ENCODE peak calls at places on chromosomes 12 and 14, in six cellular contexts. N is heart left ventricle, B is C1 segment of cervical spinal cord, U is IMR-90, Z is foreskin fibroblast, M is NB4. J is an unnamed sample.

GRCh38 chr12:38484821-38485220 is 168.2 kb downstream of the ALG10B start:
- DNase-seq in M (no peak), N (no peak), U (no peak), Z (no peak), B (no peak), J (no peak)

GRCh38 chr12:120538281-120539156 is 4.4 kb downstream of the RNF10 start:
- DNase-seq in M (peak), B (no peak), N (peak), Z (peak), U (peak), J (peak)

GRCh38 chr12:129152291-129153075 is 299.2 kb downstream of the GLT1D1 start:
- DNase-seq in U (no peak), Z (no peak), B (no peak), M (no peak), N (no peak), J (no peak)

GRCh38 chr14:53055003-53055402 is 98.1 kb downstream of the DDHD1 start:
- DNase-seq in U (peak), Z (peak), M (peak), N (no peak), B (no peak), J (no peak)

GRCh38 chr14:37819155-37820015 is 224.0 kb downstream of the TTC6 start:
- DNase-seq in Z (peak), N (no peak), M (no peak), U (peak), B (no peak), J (no peak)

GRCh38 chr14:44778562-44778961 is 183.2 kb downstream of the KLHL28 start:
- DNase-seq in N (no peak), B (no peak), Z (peak), M (no peak), U (peak), J (no peak)

GRCh38 chr12:29692237-29692636 is 91.5 kb downstream of the TMTC1 start:
- DNase-seq in U (no peak), Z (no peak), M (no peak), B (no peak), N (no peak), J (no peak)

GRCh38 chr12:132188451-132189298 is 44.4 kb downstream of the NOC4L start:
- DNase-seq in U (no peak), N (no peak), B (no peak), M (no peak), Z (no peak), J (no peak)

GRCh38 chr14:20478915-20479314 is 9.7 kb downstream of the PNP start:
- DNase-seq in N (no peak), U (no peak), B (no peak), Z (no peak), M (no peak), J (no peak)

GRCh38 chr12:42129595-42130204 is 15.0 kb downstream of the GXYLT1 start:
- DNase-seq in M (peak), B (no peak), U (peak), Z (peak), N (no peak), J (no peak)

GRCh38 chr14:89855961-89856360 is 98.6 kb downstream of the EFCAB11 start:
- DNase-seq in M (no peak), Z (peak), U (peak), B (no peak), N (no peak), J (no peak)

GRCh38 chr12:107917912-107918800 is 143.7 kb downstream of the ASCL4 start:
- DNase-seq in U (peak), M (peak), Z (peak), N (no peak), B (no peak), J (no peak)

GRCh38 chr14:24699052-24699451 is 65.1 kb upstream of the GZMB start:
- DNase-seq in M (peak), N (no peak), Z (no peak), U (no peak), B (no peak), J (no peak)

GRCh38 chr12:77894548-77894947 is 63.9 kb downstream of the NAV3 start:
- DNase-seq in Z (no peak), U (no peak), M (no peak), B (no peak), N (no peak), J (no peak)

GRCh38 chr14:34251662-34252061 is 210.4 kb downstream of the SPTSSA start:
- DNase-seq in B (no peak), Z (no peak), N (no peak), M (no peak), U (no peak), J (no peak)

GRCh38 chr14:68979722-68980552 is 835 bp upstream of the ACTN1 start:
- DNase-seq in Z (peak), M (peak), N (peak), U (peak), B (no peak), J (peak)

GRCh38 chr12:93668919-93669418 is 8.2 kb upstream of the CRADD start:
- DNase-seq in Z (no peak), B (no peak), U (no peak), M (no peak), N (no peak), J (no peak)

GRCh38 chr12:125193798-125194562 is 128.7 kb downstream of the AACS start:
- DNase-seq in B (no peak), M (no peak), N (no peak), U (peak), Z (peak), J (no peak)

GRCh38 chr12:124754949-124755800 is 108.5 kb downstream of the SCARB1 start:
- DNase-seq in B (peak), N (peak), U (peak), Z (peak), M (peak), J (peak)

GRCh38 chr12:1552978-1553471 is 41.4 kb downstream of the FBXL14 start:
- DNase-seq in N (no peak), Z (peak), B (no peak), M (no peak), U (peak), J (no peak)

GRCh38 chr14:22918519-22918808 is 485 bp downstream of the RBM23 start:
- DNase-seq in U (no peak), N (peak), M (no peak), Z (no peak), B (no peak), J (no peak)

GRCh38 chr12:14910090-14910915 is 24.6 kb upstream of the MGP start:
- DNase-seq in B (no peak), M (peak), U (peak), Z (peak), N (no peak), J (no peak)

GRCh38 chr12:82910246-82910893 is 223.7 kb downstream of the TMTC2 start:
- DNase-seq in U (no peak), Z (no peak), M (no peak), B (no peak), N (no peak), J (no peak)

GRCh38 chr14:69558774-69559173 is 15.9 kb downstream of the CCDC177 start:
- DNase-seq in B (no peak), Z (no peak), U (no peak), N (no peak), M (no peak), J (no peak)

GRCh38 chr12:39165338-39165737 is 259.9 kb upstream of the CPNE8 start:
- DNase-seq in N (no peak), Z (no peak), M (no peak), U (no peak), B (no peak), J (no peak)

GRCh38 chr12:46675736-46676135 is 150.1 kb downstream of the SLC38A4 start:
- DNase-seq in Z (peak), U (peak), M (peak), N (no peak), B (no peak), J (peak)

GRCh38 chr12:125633686-125634085 is 568.5 kb downstream of the AACS start:
- DNase-seq in Z (no peak), M (no peak), U (no peak), B (no peak), N (no peak), J (no peak)

GRCh38 chr14:95507174-95507573 is 9.3 kb downstream of the SYNE3 start:
- DNase-seq in U (peak), M (peak), N (peak), Z (peak), B (no peak), J (peak)

GRCh38 chr12:43832506-43833168 is 3.2 kb upstream of the TMEM117 start:
- DNase-seq in N (no peak), M (peak), B (no peak), Z (no peak), U (no peak), J (no peak)

GRCh38 chr12:73798523-73798922 is 739.1 kb upstream of the ATXN7L3B start:
- DNase-seq in Z (no peak), U (no peak), N (no peak), B (no peak), M (no peak), J (no peak)

GRCh38 chr14:100534528-100535286 is 52.5 kb downstream of the BEGAIN start:
- DNase-seq in B (no peak), N (no peak), U (no peak), Z (peak), M (peak), J (no peak)

GRCh38 chr12:103495158-103495782 is 498 bp downstream of the C12orf42 start:
- DNase-seq in B (no peak), N (no peak), M (no peak), Z (peak), U (no peak), J (no peak)

GRCh38 chr14:86501611-86502010 is 971.7 kb downstream of the FLRT2 start:
- DNase-seq in U (no peak), M (peak), N (no peak), Z (no peak), B (no peak), J (no peak)

GRCh38 chr12:18696971-18697602 is 40.7 kb downstream of the PLCZ1 start:
- DNase-seq in N (no peak), M (no peak), B (no peak), Z (peak), U (peak), J (no peak)

GRCh38 chr14:104294628-104294982 is 156.2 kb downstream of the KIF26A start:
- DNase-seq in Z (no peak), B (no peak), U (no peak), N (no peak), M (no peak), J (no peak)

GRCh38 chr12:80814453-80814852 is 97.7 kb downstream of the MYF5 start:
- DNase-seq in M (no peak), B (no peak), Z (no peak), U (no peak), N (no peak), J (no peak)

GRCh38 chr14:99531221-99532096 is 50.2 kb downstream of the CCNK start:
- DNase-seq in M (no peak), B (no peak), U (peak), Z (peak), N (no peak), J (no peak)